ENCODE peak calls at places on chromosomes 6 and 20, in eight cellular contexts. I is tibial nerve, X is mucosa of descending colon, D is heart left ventricle, V is WTC11, R is cardiac fibroblast, S is cardiac muscle cell, M is OCI-LY7. J is an unnamed sample.

GRCh38 chr20:35287509-35288324 is 3.1 kb upstream of the EIF6 start:
- DNase-seq in I (no peak), X (no peak), D (no peak), V (no peak), R (no peak), S (no peak), M (no peak), J (no peak)

GRCh38 chr20:40009542-40009941 is 679.5 kb downstream of the MAFB start:
- DNase-seq in I (no peak), X (no peak), D (no peak), V (no peak), R (peak), S (no peak), M (no peak), J (no peak)

GRCh38 chr20:19897891-19898290 is 119.3 kb upstream of the NAA20 start:
- DNase-seq in I (no peak), X (no peak), D (no peak), V (no peak), R (no peak), S (no peak), M (no peak), J (no peak)

GRCh38 chr20:22836211-22836610 is 198.9 kb upstream of the SSTR4 start:
- DNase-seq in I (no peak), X (no peak), D (no peak), V (no peak), R (no peak), S (no peak), M (no peak), J (no peak)

GRCh38 chr6:72975346-72975745 is 249.9 kb downstream of the KHDC1L start:
- DNase-seq in I (no peak), X (no peak), D (no peak), V (no peak), R (no peak), S (no peak), M (no peak), J (no peak)

GRCh38 chr6:89118931-89119330 is 1.1 kb upstream of the SRSF12 start:
- DNase-seq in I (no peak), X (no peak), D (no peak), V (no peak), R (no peak), S (no peak), M (no peak), J (no peak)

GRCh38 chr20:62367483-62368302 is 581 bp upstream of the LAMA5 start:
- DNase-seq in I (no peak), X (no peak), D (peak), V (peak), R (no peak), S (peak), M (peak), J (no peak)

GRCh38 chr20:46951405-46951804 is 56.8 kb downstream of the EYA2 start:
- DNase-seq in I (no peak), X (no peak), D (no peak), V (no peak), R (no peak), S (no peak), M (no peak), J (no peak)

GRCh38 chr6:36577298-36577697 is 16.9 kb upstream of the SRSF3 start:
- DNase-seq in I (peak), X (no peak), D (no peak), V (no peak), R (peak), S (no peak), M (no peak), J (no peak)

GRCh38 chr6:29702519-29703103 is 20.6 kb upstream of the HLA-F start:
- DNase-seq in I (peak), X (peak), D (peak), V (peak), R (peak), S (peak), M (peak), J (no peak)

GRCh38 chr6:36590237-36590636 is 3.9 kb upstream of the SRSF3 start:
- DNase-seq in I (no peak), X (no peak), D (no peak), V (peak), R (peak), S (no peak), M (no peak), J (no peak)

GRCh38 chr6:125183391-125183790 is 29.8 kb downstream of the TPD52L1 start:
- DNase-seq in I (no peak), X (no peak), D (no peak), V (no peak), R (peak), S (no peak), M (no peak), J (no peak)

GRCh38 chr6:170022291-170022722 is 268.6 kb downstream of the DLL1 start:
- DNase-seq in I (no peak), X (no peak), D (no peak), V (no peak), R (no peak), S (no peak), M (no peak), J (no peak)

GRCh38 chr6:168061269-168062210 is 17.5 kb downstream of the FRMD1 start:
- DNase-seq in I (no peak), X (peak), D (no peak), V (no peak), R (no peak), S (no peak), M (no peak), J (no peak)

GRCh38 chr6:32415521-32416019 is 8.6 kb upstream of the BTNL2 start:
- DNase-seq in I (peak), X (peak), D (peak), V (peak), R (peak), S (peak), M (peak), J (peak)

GRCh38 chr6:10332121-10332520 is 82.8 kb downstream of the TFAP2A start:
- DNase-seq in I (no peak), X (no peak), D (no peak), V (no peak), R (no peak), S (no peak), M (no peak), J (no peak)

GRCh38 chr6:122494665-122495272 is 23.2 kb upstream of the SERINC1 start:
- DNase-seq in I (no peak), X (peak), D (no peak), V (no peak), R (no peak), S (no peak), M (no peak), J (no peak)

GRCh38 chr20:31517373-31517772 is 3.1 kb downstream of the HM13 start:
- DNase-seq in I (peak), X (peak), D (peak), V (peak), R (peak), S (no peak), M (no peak), J (no peak)

GRCh38 chr6:64683682-64684081 is 1023.3 kb downstream of the EYS start:
- DNase-seq in I (no peak), X (no peak), D (peak), V (peak), R (peak), S (peak), M (no peak), J (no peak)

GRCh38 chr6:34884996-34885395 is 2.8 kb downstream of the TAF11 start:
- DNase-seq in I (no peak), X (no peak), D (no peak), V (no peak), R (no peak), S (no peak), M (no peak), J (no peak)

GRCh38 chr6:89251170-89251569 is 34.0 kb upstream of the GABRR1 start:
- DNase-seq in I (no peak), X (no peak), D (no peak), V (no peak), R (peak), S (no peak), M (no peak), J (no peak)

GRCh38 chr6:11795403-11795802 is 16.8 kb upstream of the ADTRP start:
- DNase-seq in I (no peak), X (no peak), D (no peak), V (no peak), R (no peak), S (no peak), M (no peak), J (no peak)

GRCh38 chr6:156269751-156270369 is 507.3 kb upstream of the ARID1B start:
- DNase-seq in I (no peak), X (no peak), D (no peak), V (no peak), R (no peak), S (no peak), M (no peak), J (no peak)

GRCh38 chr6:125316621-125317020 is 14.9 kb upstream of the HDDC2 start:
- DNase-seq in I (no peak), X (no peak), D (no peak), V (no peak), R (no peak), S (no peak), M (no peak), J (no peak)

GRCh38 chr20:8909596-8909995 is 159.3 kb upstream of the PLCB4 start:
- DNase-seq in I (no peak), X (no peak), D (no peak), V (no peak), R (peak), S (no peak), M (no peak), J (no peak)

GRCh38 chr20:10728873-10729670 is 55.3 kb upstream of the JAG1 start:
- DNase-seq in I (no peak), X (no peak), D (no peak), V (no peak), R (no peak), S (no peak), M (no peak), J (no peak)

GRCh38 chr6:27250955-27251671 is 3.6 kb downstream of the PRSS16 start:
- DNase-seq in I (no peak), X (peak), D (peak), V (peak), R (peak), S (peak), M (peak), J (no peak)

GRCh38 chr6:145734486-145735355 is 599 bp downstream of the EPM2A start:
- DNase-seq in I (peak), X (peak), D (peak), V (peak), R (peak), S (peak), M (peak), J (peak)

GRCh38 chr6:157317129-157317814 is 6.0 kb downstream of the TMEM242 start:
- DNase-seq in I (peak), X (no peak), D (peak), V (no peak), R (peak), S (no peak), M (no peak), J (peak)

GRCh38 chr6:139060332-139060731 is 31.8 kb downstream of the ABRACL start:
- DNase-seq in I (no peak), X (no peak), D (no peak), V (no peak), R (peak), S (no peak), M (no peak), J (no peak)

GRCh38 chr6:49072146-49072545 is 390.9 kb downstream of the MMUT start:
- DNase-seq in I (no peak), X (no peak), D (no peak), V (no peak), R (no peak), S (no peak), M (no peak), J (no peak)

GRCh38 chr20:4013041-4013440 is 2.3 kb downstream of the RNF24 start:
- DNase-seq in I (no peak), X (no peak), D (no peak), V (no peak), R (no peak), S (no peak), M (no peak), J (no peak)

GRCh38 chr6:152462716-152463115 is 174.4 kb downstream of the SYNE1 start:
- DNase-seq in I (no peak), X (no peak), D (no peak), V (no peak), R (no peak), S (no peak), M (no peak), J (no peak)

GRCh38 chr6:147378819-147379218 is 129.7 kb upstream of the SAMD5 start:
- DNase-seq in I (no peak), X (no peak), D (no peak), V (no peak), R (no peak), S (no peak), M (no peak), J (no peak)

GRCh38 chr20:38673731-38674177 is 50.5 kb upstream of the SLC32A1 start:
- DNase-seq in I (no peak), X (no peak), D (no peak), V (no peak), R (peak), S (peak), M (peak), J (no peak)

GRCh38 chr6:142927904-142928303 is 17.1 kb downstream of the HIVEP2 start:
- DNase-seq in I (no peak), X (no peak), D (no peak), V (no peak), R (peak), S (no peak), M (peak), J (no peak)

GRCh38 chr6:4620284-4621228 is 155.6 kb upstream of the CDYL start:
- DNase-seq in I (no peak), X (no peak), D (no peak), V (no peak), R (no peak), S (no peak), M (no peak), J (no peak)

GRCh38 chr20:16701296-16701695 is 28.5 kb upstream of the SNRPB2 start:
- DNase-seq in I (no peak), X (no peak), D (no peak), V (peak), R (no peak), S (peak), M (peak), J (no peak)
- TF ChIP-seq CTCF in I (no peak), X (no peak), D (no peak), V (no peak), R (no peak), S (peak), M (peak), J (no peak)

GRCh38 chr6:1689141-1689540 is 79.4 kb downstream of the FOXC1 start:
- DNase-seq in I (no peak), X (no peak), D (no peak), V (no peak), R (peak), S (no peak), M (no peak), J (no peak)

GRCh38 chr6:1687402-1687801 is 77.7 kb downstream of the FOXC1 start:
- DNase-seq in I (no peak), X (no peak), D (no peak), V (no peak), R (no peak), S (no peak), M (no peak), J (no peak)

GRCh38 chr6:1688396-1688795 is 78.7 kb downstream of the FOXC1 start:
- DNase-seq in I (no peak), X (no peak), D (no peak), V (no peak), R (no peak), S (no peak), M (no peak), J (no peak)

DNA sequence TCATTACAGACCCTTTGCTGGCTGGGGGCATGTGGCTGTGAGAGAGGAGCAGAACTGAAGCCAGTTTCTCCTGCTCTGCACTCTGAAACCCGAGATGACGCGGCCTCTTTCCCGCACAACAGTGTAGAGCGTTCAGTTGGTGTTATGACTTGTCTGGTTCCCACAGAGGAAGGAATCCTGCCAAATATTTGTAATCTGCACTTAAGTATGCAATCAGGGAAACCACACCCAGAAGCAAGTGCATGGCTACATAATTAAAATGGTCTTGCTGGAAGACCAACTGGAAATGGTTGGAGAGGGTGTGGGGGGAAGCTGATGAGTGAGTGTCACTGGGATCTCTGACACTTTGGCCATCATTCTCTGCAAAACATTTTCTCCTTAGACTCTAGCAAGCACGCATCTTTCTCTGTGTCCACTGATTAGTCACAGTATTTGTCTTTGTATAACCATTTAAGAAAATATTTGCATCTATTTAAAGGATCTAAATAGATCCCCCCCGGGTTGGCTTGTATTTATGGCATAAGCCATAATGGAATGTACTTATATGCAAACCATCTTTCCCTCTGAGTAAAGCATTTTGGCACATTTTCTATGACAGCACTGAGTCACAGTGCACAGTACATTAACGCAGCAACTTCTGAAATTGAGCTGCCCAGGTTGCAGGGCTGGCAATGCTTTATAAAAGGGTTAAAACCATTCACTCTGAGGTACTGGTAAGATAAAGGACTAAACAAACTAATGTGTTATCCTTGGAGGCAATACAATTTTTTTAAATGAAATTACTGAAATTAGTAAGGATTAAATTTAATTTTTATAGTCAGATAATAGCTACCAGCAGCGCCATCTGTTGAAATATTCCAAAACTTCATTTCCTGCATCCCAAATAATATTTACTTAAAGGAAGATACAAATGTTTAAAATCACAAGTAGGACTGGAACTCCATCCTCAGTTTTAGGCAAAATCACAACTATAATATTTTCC is 76.7 kb downstream of the FOXC1 start:
- DNase-seq in I (no peak), X (no peak), D (peak), V (no peak), R (peak), S (peak), M (no peak), J (no peak)
- TF ChIP-seq CTCF in I (no peak), X (no peak), D (no peak), V (no peak), R (peak), S (peak), M (peak), J (no peak)

DNA sequence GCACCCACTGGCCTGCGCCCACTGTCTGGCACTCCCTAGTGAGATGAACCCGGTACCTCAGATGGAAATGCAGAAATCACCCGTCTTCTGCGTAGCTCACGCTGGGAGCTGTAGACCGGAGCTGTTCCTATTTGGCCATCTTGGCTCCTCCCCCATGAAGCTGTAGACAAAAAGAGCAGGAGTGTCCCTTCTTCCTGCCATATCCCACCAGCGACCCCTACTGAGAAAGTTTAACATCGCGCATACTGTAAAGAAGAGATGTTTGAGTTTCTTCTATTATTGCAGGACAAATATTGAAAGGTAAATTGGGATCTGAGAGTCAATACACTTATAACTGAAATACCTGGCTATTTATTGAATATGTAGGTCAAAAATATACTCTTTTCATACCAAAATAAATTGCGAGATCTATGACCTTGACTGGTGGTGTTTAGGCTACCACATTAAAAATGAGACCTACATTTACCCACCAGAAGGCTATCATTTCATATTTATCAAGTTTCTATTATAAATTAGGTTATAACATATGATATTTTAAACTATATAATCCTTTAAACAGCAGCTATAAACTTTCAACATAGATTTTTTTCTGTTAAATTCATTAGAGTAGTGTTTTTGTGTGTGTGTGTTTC is 586.3 kb downstream of the HTR1B start:
- DNase-seq in I (no peak), X (no peak), D (no peak), V (peak), R (peak), S (peak), M (no peak), J (no peak)
- TF ChIP-seq CTCF in I (peak), X (no peak), D (peak), V (peak), R (peak), S (peak), M (no peak), J (no peak)

GRCh38 chr20:2195614-2196013 is 94.0 kb downstream of the STK35 start:
- DNase-seq in I (no peak), X (no peak), D (no peak), V (no peak), R (no peak), S (no peak), M (no peak), J (no peak)
- TF ChIP-seq CTCF in I (no peak), X (no peak), D (no peak), V (no peak), R (no peak), S (no peak), M (no peak), J (no peak)

GRCh38 chr6:131061771-131062160 is 1.3 kb downstream of the EPB41L2 start:
- DNase-seq in I (no peak), X (no peak), D (no peak), V (no peak), R (peak), S (no peak), M (peak), J (no peak)
- TF ChIP-seq CTCF in I (no peak), X (no peak), D (no peak), V (no peak), R (no peak), S (no peak), M (no peak), J (no peak)

DNA sequence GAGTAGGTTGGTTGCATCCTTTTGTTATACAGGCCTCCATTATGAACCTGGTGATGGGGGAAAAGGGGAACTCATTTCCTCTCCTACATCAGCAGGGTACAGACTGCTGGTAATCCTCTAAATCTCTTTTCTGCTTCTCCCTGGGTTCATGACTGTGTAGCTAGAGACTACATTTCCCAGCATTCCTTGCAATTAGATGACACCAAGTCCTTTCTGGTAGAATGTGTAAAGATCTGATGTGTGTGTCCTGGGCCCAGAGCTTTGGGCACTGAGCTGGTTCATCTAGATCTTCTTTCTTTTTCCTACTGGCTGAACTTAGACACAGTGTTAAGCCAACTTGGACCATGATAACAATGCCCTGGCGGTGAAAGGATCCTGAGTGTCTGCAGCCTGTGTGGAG is 104.7 kb upstream of the IFNGR1 start:
- DNase-seq in I (no peak), X (no peak), D (no peak), V (no peak), R (no peak), S (no peak), M (peak), J (no peak)
- TF ChIP-seq CTCF in I (no peak), X (no peak), D (no peak), V (no peak), R (no peak), S (no peak), M (no peak), J (no peak)

J was measured in omental fat pad.